ENCODE peak calls at places on chromosomes 12 and 14, in nine cellular contexts. C, U, W, K, T, D, B, X and H are unnamed samples.

GRCh38 chr12:12267801-12268200 is 957 bp upstream of the LRP6 start:
- DNase-seq in C (no peak), U (no peak), W (no peak), K (no peak), T (no peak), D (no peak), B (no peak), X (peak), H (no peak)

GRCh38 chr12:70812124-70812523 is 108.4 kb downstream of the PTPRR start:
- DNase-seq in C (no peak), U (no peak), W (no peak), K (no peak), T (no peak), D (no peak), B (no peak), X (no peak), H (no peak)

GRCh38 chr12:50458606-50459005 is 46.2 kb upstream of the DIP2B start:
- DNase-seq in C (no peak), U (no peak), W (no peak), K (no peak), T (no peak), D (no peak), B (no peak), X (no peak), H (no peak)

GRCh38 chr12:95303476-95303875 is 85.9 kb downstream of the VEZT start:
- DNase-seq in C (no peak), U (no peak), W (no peak), K (no peak), T (no peak), D (no peak), B (no peak), X (no peak), H (no peak)

GRCh38 chr12:108832730-108833354 is 24.5 kb downstream of the SSH1 start:
- DNase-seq in C (no peak), U (no peak), W (no peak), K (peak), T (peak), D (no peak), B (no peak), X (peak), H (no peak)

GRCh38 chr12:125128806-125129571 is 63.8 kb downstream of the AACS start:
- DNase-seq in C (peak), U (no peak), W (no peak), K (no peak), T (no peak), D (no peak), B (no peak), X (no peak), H (no peak)

GRCh38 chr14:53032161-53032803 is 81.4 kb upstream of the FERMT2 start:
- DNase-seq in C (no peak), U (no peak), W (no peak), K (peak), T (peak), D (no peak), B (no peak), X (no peak), H (no peak)

GRCh38 chr14:39739796-39740195 is 307.6 kb upstream of the FBXO33 start:
- DNase-seq in C (no peak), U (peak), W (no peak), K (no peak), T (no peak), D (peak), B (no peak), X (peak), H (no peak)

GRCh38 chr12:31118831-31119530 is 45.3 kb downstream of the DDX11 start:
- DNase-seq in C (no peak), U (peak), W (no peak), K (peak), T (no peak), D (no peak), B (peak), X (peak), H (no peak)

GRCh38 chr12:85559534-85559933 is 276.7 kb downstream of the RASSF9 start:
- DNase-seq in C (no peak), U (no peak), W (no peak), K (no peak), T (no peak), D (no peak), B (no peak), X (no peak), H (no peak)

GRCh38 chr14:54532111-54533012 is 22.7 kb downstream of the CGRRF1 start:
- DNase-seq in C (no peak), U (no peak), W (no peak), K (no peak), T (no peak), D (no peak), B (no peak), X (no peak), H (no peak)

GRCh38 chr12:110010853-110011835 is 11.9 kb downstream of the ANKRD13A start:
- DNase-seq in C (no peak), U (no peak), W (no peak), K (no peak), T (no peak), D (no peak), B (no peak), X (no peak), H (no peak)

GRCh38 chr14:44030963-44031362 is 476.1 kb downstream of the FSCB start:
- DNase-seq in C (no peak), U (no peak), W (no peak), K (peak), T (no peak), D (no peak), B (no peak), X (no peak), H (no peak)

GRCh38 chr14:59055439-59056045 is 132.9 kb upstream of the DAAM1 start:
- DNase-seq in C (no peak), U (no peak), W (no peak), K (peak), T (peak), D (no peak), B (peak), X (peak), H (no peak)

GRCh38 chr12:14937689-14938088 is 648 bp downstream of the ERP27 start:
- DNase-seq in C (no peak), U (no peak), W (no peak), K (no peak), T (no peak), D (no peak), B (peak), X (no peak), H (no peak)